ENCODE peak calls at places on chromosomes 12 and 14, in four cellular contexts. One of them, this sample, is unnamed.

GRCh38 chr12:8953773-8954402 is 4.4 kb upstream of the M6PR start:
- DNase-seq in activated CD8-positive, alpha-beta memory T cell treated with anti-CD3 and anti-CD28 coated beads, Interleukin-2, amount 50 U/mL, for 4 hours: peak
- DNase-seq in DMS153: no peak
- DNase-seq in hypothalamus: no peak
- DNase-seq in this sample: no peak

GRCh38 chr14:100979780-100980179 is 76.3 kb upstream of the RTL1 start:
- DNase-seq in activated CD8-positive, alpha-beta memory T cell treated with anti-CD3 and anti-CD28 coated beads, Interleukin-2, amount 50 U/mL, for 4 hours: no peak
- DNase-seq in DMS153: no peak
- DNase-seq in hypothalamus: no peak
- DNase-seq in this sample: no peak

GRCh38 chr12:64392221-64392620 is 1.7 kb upstream of the C12orf56 start:
- DNase-seq in activated CD8-positive, alpha-beta memory T cell treated with anti-CD3 and anti-CD28 coated beads, Interleukin-2, amount 50 U/mL, for 4 hours: no peak
- DNase-seq in DMS153: no peak
- DNase-seq in hypothalamus: no peak
- DNase-seq in this sample: peak

GRCh38 chr14:103522649-103523582 is at the start of gene CKB:
- DNase-seq in activated CD8-positive, alpha-beta memory T cell treated with anti-CD3 and anti-CD28 coated beads, Interleukin-2, amount 50 U/mL, for 4 hours: no peak
- DNase-seq in DMS153: peak
- DNase-seq in hypothalamus: peak
- DNase-seq in this sample: peak

GRCh38 chr12:22860926-22861325 is 236.0 kb downstream of the ETNK1 start:
- DNase-seq in activated CD8-positive, alpha-beta memory T cell treated with anti-CD3 and anti-CD28 coated beads, Interleukin-2, amount 50 U/mL, for 4 hours: no peak
- DNase-seq in DMS153: no peak
- DNase-seq in hypothalamus: no peak
- DNase-seq in this sample: no peak

GRCh38 chr12:100404769-100405407 is 48.0 kb downstream of the SLC17A8 start:
- DNase-seq in activated CD8-positive, alpha-beta memory T cell treated with anti-CD3 and anti-CD28 coated beads, Interleukin-2, amount 50 U/mL, for 4 hours: no peak
- DNase-seq in DMS153: no peak
- DNase-seq in hypothalamus: no peak
- DNase-seq in this sample: no peak

GRCh38 chr12:51533799-51534198 is 57.2 kb upstream of the SCN8A start:
- DNase-seq in activated CD8-positive, alpha-beta memory T cell treated with anti-CD3 and anti-CD28 coated beads, Interleukin-2, amount 50 U/mL, for 4 hours: no peak
- DNase-seq in DMS153: no peak
- DNase-seq in hypothalamus: no peak
- DNase-seq in this sample: no peak

GRCh38 chr14:73457935-73458218 is 469 bp downstream of the NUMB start:
- DNase-seq in activated CD8-positive, alpha-beta memory T cell treated with anti-CD3 and anti-CD28 coated beads, Interleukin-2, amount 50 U/mL, for 4 hours: peak
- DNase-seq in DMS153: no peak
- DNase-seq in hypothalamus: no peak
- DNase-seq in this sample: no peak

GRCh38 chr14:61678966-61679365 is 16.3 kb upstream of the HIF1A start:
- DNase-seq in activated CD8-positive, alpha-beta memory T cell treated with anti-CD3 and anti-CD28 coated beads, Interleukin-2, amount 50 U/mL, for 4 hours: no peak
- DNase-seq in DMS153: no peak
- DNase-seq in hypothalamus: no peak
- DNase-seq in this sample: no peak

GRCh38 chr12:54830199-54830598 is 24.1 kb upstream of the MUCL1 start:
- DNase-seq in activated CD8-positive, alpha-beta memory T cell treated with anti-CD3 and anti-CD28 coated beads, Interleukin-2, amount 50 U/mL, for 4 hours: no peak
- DNase-seq in DMS153: no peak
- DNase-seq in hypothalamus: no peak
- DNase-seq in this sample: no peak

GRCh38 chr14:106586098-106586704 is 1059.8 kb downstream of the TMEM121 start:
- DNase-seq in activated CD8-positive, alpha-beta memory T cell treated with anti-CD3 and anti-CD28 coated beads, Interleukin-2, amount 50 U/mL, for 4 hours: peak
- DNase-seq in DMS153: no peak
- DNase-seq in hypothalamus: no peak
- DNase-seq in this sample: no peak

GRCh38 chr12:94535614-94535932 is 75.9 kb upstream of the CEP83 start:
- DNase-seq in activated CD8-positive, alpha-beta memory T cell treated with anti-CD3 and anti-CD28 coated beads, Interleukin-2, amount 50 U/mL, for 4 hours: no peak
- DNase-seq in DMS153: peak
- DNase-seq in hypothalamus: no peak
- DNase-seq in this sample: peak

GRCh38 chr14:89618309-89618708 is 201.3 kb upstream of the FOXN3 start:
- DNase-seq in activated CD8-positive, alpha-beta memory T cell treated with anti-CD3 and anti-CD28 coated beads, Interleukin-2, amount 50 U/mL, for 4 hours: no peak
- DNase-seq in DMS153: no peak
- DNase-seq in hypothalamus: no peak
- DNase-seq in this sample: no peak

GRCh38 chr12:113582521-113583218 is 111.0 kb upstream of the LHX5 start:
- DNase-seq in activated CD8-positive, alpha-beta memory T cell treated with anti-CD3 and anti-CD28 coated beads, Interleukin-2, amount 50 U/mL, for 4 hours: no peak
- DNase-seq in DMS153: no peak
- DNase-seq in hypothalamus: no peak
- DNase-seq in this sample: peak

GRCh38 chr14:69996197-69996596 is 117.0 kb downstream of the SMOC1 start:
- DNase-seq in activated CD8-positive, alpha-beta memory T cell treated with anti-CD3 and anti-CD28 coated beads, Interleukin-2, amount 50 U/mL, for 4 hours: no peak
- DNase-seq in DMS153: no peak
- DNase-seq in hypothalamus: no peak
- DNase-seq in this sample: no peak